ENCODE peak calls at places on chromosomes 5 and 9, in five cellular contexts. W, E, H, B and A are unnamed samples.

GRCh38 chr9:616694-617093 is 224.8 kb upstream of the DMRT1 start:
- DNase-seq in W (no peak), B (no peak), H (peak; percentile 16), E (no peak), A (no peak)

GRCh38 chr9:17876687-17877086 is 297.8 kb downstream of the SH3GL2 start:
- DNase-seq in W (no peak), B (no peak), E (no peak), H (no peak), A (no peak)

GRCh38 chr9:95174038-95174437 is 143.5 kb downstream of the FANCC start:
- DNase-seq in B (no peak), W (no peak), E (no peak), H (no peak), A (no peak)

GRCh38 chr9:13491138-13491492 is 211.6 kb upstream of the MPDZ start:
- DNase-seq in E (no peak), W (no peak), H (no peak), B (no peak), A (no peak)

GRCh38 chr5:56116599-56117131 is 116.5 kb downstream of the ANKRD55 start:
- DNase-seq in H (peak; percentile 78), W (no peak), E (no peak), B (no peak), A (no peak)

GRCh38 chr5:103808464-103809106 is 246.0 kb upstream of the NUDT12 start:
- DNase-seq in W (no peak), E (peak; percentile 63), H (peak; percentile 48), B (peak; percentile 51), A (peak; percentile 55)

GRCh38 chr5:99032234-99033013 is 103.6 kb upstream of the CHD1 start:
- DNase-seq in E (peak; percentile 86), H (peak; percentile 86), B (peak; percentile 46), W (no peak), A (peak; percentile 83)

GRCh38 chr5:96875805-96876291 is 452 bp upstream of the ERAP2 start:
- DNase-seq in H (no peak), E (peak; percentile 25), W (no peak), B (no peak), A (no peak)

GRCh38 chr5:108521011-108521700 is 139.3 kb upstream of the FBXL17 start:
- DNase-seq in W (no peak), H (peak; percentile 2), E (no peak), B (no peak), A (no peak)

GRCh38 chr5:115209279-115209678 is 39.6 kb upstream of the TRIM36 start:
- DNase-seq in W (no peak), E (no peak), B (no peak), H (no peak), A (no peak)

GRCh38 chr5:153827407-153827806 is 211.3 kb downstream of the FAM114A2 start:
- DNase-seq in B (peak; percentile 43), W (no peak), E (peak; percentile 5), H (no peak), A (no peak)

GRCh38 chr9:126067031-126067734 is 259.4 kb upstream of the MVB12B start:
- DNase-seq in W (no peak), B (no peak), H (no peak), E (no peak), A (no peak)

GRCh38 chr5:122252319-122252718 is 59.7 kb upstream of the SNCAIP start:
- DNase-seq in H (no peak), B (no peak), E (no peak), W (no peak), A (no peak)